ENCODE peak calls at places on chromosomes 12 and 14, in seven cellular contexts. One of them, this sample, is unnamed. For H3K4me1 and H3K36me3, the result is how much of the 10 kb centered on the place peaks cover.

GRCh38 chr12:32240833-32241232 is 134.2 kb downstream of the BICD1 start:
- DNase-seq in ovary: no peak
- DNase-seq in PC-9: no peak
- DNase-seq in gastrocnemius medialis: no peak
- DNase-seq in fibroblast of lung: peak
- DNase-seq in IMR-90: peak
- DNase-seq in testis: no peak
- DNase-seq in this sample: no peak

GRCh38 chr14:85574849-85575616 is 45.1 kb downstream of the FLRT2 start:
- DNase-seq in PC-9: no peak
- DNase-seq in IMR-90: no peak
- DNase-seq in testis: no peak
- DNase-seq in gastrocnemius medialis: no peak
- DNase-seq in fibroblast of lung: no peak
- DNase-seq in ovary: no peak
- DNase-seq in this sample: no peak

GRCh38 chr12:57127101-57127709 is 1.1 kb upstream of the LRP1 start:
- DNase-seq in PC-9: peak
- DNase-seq in testis: peak
- DNase-seq in ovary: peak
- DNase-seq in gastrocnemius medialis: peak
- DNase-seq in IMR-90: no peak
- DNase-seq in fibroblast of lung: no peak
- DNase-seq in this sample: peak

GRCh38 chr12:78864483-78865296 is at the start of gene SYT1:
- DNase-seq in fibroblast of lung: peak
- DNase-seq in testis: peak
- DNase-seq in gastrocnemius medialis: no peak
- DNase-seq in PC-9: peak
- DNase-seq in IMR-90: peak
- DNase-seq in ovary: peak
- DNase-seq in this sample: no peak

GRCh38 chr12:132194556-132194955 is 50.3 kb downstream of the NOC4L start:
- DNase-seq in fibroblast of lung: no peak
- DNase-seq in testis: no peak
- DNase-seq in PC-9: no peak
- DNase-seq in gastrocnemius medialis: no peak
- DNase-seq in ovary: no peak
- DNase-seq in IMR-90: no peak
- DNase-seq in this sample: no peak

GRCh38 chr12:103833095-103833777 is 7.8 kb downstream of the NT5DC3 start:
- DNase-seq in PC-9: no peak
- DNase-seq in ovary: no peak
- DNase-seq in fibroblast of lung: peak
- DNase-seq in gastrocnemius medialis: no peak
- DNase-seq in IMR-90: peak
- DNase-seq in testis: no peak
- DNase-seq in this sample: no peak

GRCh38 chr12:2339022-2339431 is 286.2 kb downstream of the CACNA1C start:
- DNase-seq in IMR-90: peak
- DNase-seq in ovary: no peak
- DNase-seq in testis: no peak
- DNase-seq in fibroblast of lung: peak
- DNase-seq in gastrocnemius medialis: no peak
- DNase-seq in PC-9: no peak
- DNase-seq in this sample: no peak

GRCh38 chr12:46299846-46300245 is 31.0 kb upstream of the SLC38A1 start:
- DNase-seq in IMR-90: no peak
- DNase-seq in ovary: no peak
- DNase-seq in PC-9: no peak
- DNase-seq in fibroblast of lung: no peak
- DNase-seq in testis: no peak
- DNase-seq in gastrocnemius medialis: no peak
- DNase-seq in this sample: no peak

GRCh38 chr14:93113678-93114067 is 2.1 kb downstream of the ITPK1 start:
- DNase-seq in IMR-90: no peak
- DNase-seq in ovary: no peak
- DNase-seq in testis: no peak
- DNase-seq in PC-9: no peak
- DNase-seq in gastrocnemius medialis: no peak
- DNase-seq in fibroblast of lung: no peak
- DNase-seq in this sample: no peak
- H3K27ac ChIP-seq in IMR-90: no peak
- H3K27ac ChIP-seq in ovary: no peak
- H3K27ac ChIP-seq in testis: peak
- H3K27ac ChIP-seq in PC-9: peak
- H3K27ac ChIP-seq in gastrocnemius medialis: peak
- H3K27ac ChIP-seq in fibroblast of lung: no peak
- H3K27ac ChIP-seq in this sample: peak

GRCh38 chr12:120260607-120261006 is 4.9 kb downstream of the PXN start:
- DNase-seq in IMR-90: no peak
- DNase-seq in ovary: no peak
- DNase-seq in PC-9: no peak
- DNase-seq in gastrocnemius medialis: no peak
- DNase-seq in fibroblast of lung: no peak
- DNase-seq in testis: no peak
- DNase-seq in this sample: no peak

GRCh38 chr12:120258323-120258896 is 7.1 kb downstream of the PXN start:
- DNase-seq in testis: no peak
- DNase-seq in PC-9: no peak
- DNase-seq in ovary: no peak
- DNase-seq in fibroblast of lung: no peak
- DNase-seq in gastrocnemius medialis: no peak
- DNase-seq in IMR-90: no peak
- DNase-seq in this sample: no peak

GRCh38 chr12:120254809-120255208 is 10.7 kb downstream of the PXN start:
- DNase-seq in IMR-90: no peak
- DNase-seq in fibroblast of lung: no peak
- DNase-seq in PC-9: no peak
- DNase-seq in ovary: no peak
- DNase-seq in testis: no peak
- DNase-seq in gastrocnemius medialis: no peak
- DNase-seq in this sample: no peak

GRCh38 chr12:120259418-120260202 is 5.9 kb downstream of the PXN start:
- DNase-seq in PC-9: no peak
- DNase-seq in testis: no peak
- DNase-seq in ovary: no peak
- DNase-seq in gastrocnemius medialis: peak
- DNase-seq in fibroblast of lung: peak
- DNase-seq in IMR-90: peak
- DNase-seq in this sample: no peak

DNA sequence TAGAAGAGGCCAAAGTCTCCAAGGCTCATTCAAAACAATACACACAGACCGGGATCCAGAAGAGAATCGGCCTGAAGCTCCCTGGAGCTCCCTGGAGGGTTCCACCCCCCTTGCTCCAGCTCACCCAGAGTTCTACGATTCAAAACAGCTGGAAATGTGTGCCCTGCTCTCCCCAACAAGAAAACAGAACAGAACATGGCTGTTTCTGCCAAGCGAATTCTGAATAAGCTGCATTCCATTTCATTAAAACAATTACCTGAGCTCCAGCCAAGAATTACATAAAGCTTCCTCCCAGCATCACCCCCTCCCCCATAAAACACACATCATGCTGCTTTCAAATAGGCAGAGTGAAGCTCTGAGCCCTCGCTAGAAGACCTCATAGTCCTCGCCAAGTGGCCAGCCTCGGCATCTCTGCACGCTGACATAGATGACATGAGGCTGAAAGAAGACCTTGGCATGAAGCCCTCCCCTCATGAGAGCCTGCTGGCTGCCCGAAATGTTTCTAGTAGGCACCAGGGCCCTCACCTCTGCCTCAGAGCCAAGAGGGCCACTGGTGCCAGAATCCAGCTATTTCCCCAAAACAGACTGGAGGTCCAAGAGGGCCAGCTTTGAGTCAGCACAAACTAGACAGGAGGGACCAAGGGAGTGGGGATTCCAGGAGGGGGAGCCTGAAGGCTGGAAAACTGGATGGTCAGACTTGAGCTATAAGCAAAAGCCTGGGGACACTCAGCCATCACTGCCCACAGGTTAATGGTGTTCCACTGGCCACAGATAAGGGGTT is 8.3 kb downstream of the PXN start:
- DNase-seq in gastrocnemius medialis: peak
- DNase-seq in fibroblast of lung: peak
- DNase-seq in ovary: peak
- DNase-seq in IMR-90: peak
- DNase-seq in testis: no peak
- DNase-seq in PC-9: peak
- DNase-seq in this sample: no peak
- H3K4me1 ChIP-seq in gastrocnemius medialis: half or more
- H3K4me1 ChIP-seq in fibroblast of lung: under half
- H3K4me1 ChIP-seq in ovary: under half
- H3K4me1 ChIP-seq in IMR-90: under half
- H3K4me1 ChIP-seq in testis: under half
- H3K4me1 ChIP-seq in PC-9: under half
- H3K4me1 ChIP-seq in this sample: half or more

GRCh38 chr12:18391136-18391535 is 129.8 kb downstream of the PIK3C2G start:
- DNase-seq in IMR-90: no peak
- DNase-seq in ovary: no peak
- DNase-seq in gastrocnemius medialis: no peak
- DNase-seq in fibroblast of lung: no peak
- DNase-seq in testis: no peak
- DNase-seq in PC-9: no peak
- DNase-seq in this sample: no peak
- H3K36me3 ChIP-seq in IMR-90: under half
- H3K36me3 ChIP-seq in ovary: under half
- H3K36me3 ChIP-seq in gastrocnemius medialis: under half
- H3K36me3 ChIP-seq in fibroblast of lung: under half
- H3K36me3 ChIP-seq in testis: under half
- H3K36me3 ChIP-seq in PC-9: under half
- H3K36me3 ChIP-seq in this sample: under half

GRCh38 chr12:64670856-64671639 is 60.8 kb downstream of the RASSF3 start:
- DNase-seq in testis: no peak
- DNase-seq in gastrocnemius medialis: no peak
- DNase-seq in IMR-90: peak
- DNase-seq in fibroblast of lung: peak
- DNase-seq in PC-9: peak
- DNase-seq in ovary: no peak
- DNase-seq in this sample: no peak
- H3K27ac ChIP-seq in testis: no peak
- H3K27ac ChIP-seq in gastrocnemius medialis: no peak
- H3K27ac ChIP-seq in IMR-90: no peak
- H3K27ac ChIP-seq in fibroblast of lung: no peak
- H3K27ac ChIP-seq in PC-9: peak
- H3K27ac ChIP-seq in ovary: no peak
- H3K27ac ChIP-seq in this sample: peak

DNA sequence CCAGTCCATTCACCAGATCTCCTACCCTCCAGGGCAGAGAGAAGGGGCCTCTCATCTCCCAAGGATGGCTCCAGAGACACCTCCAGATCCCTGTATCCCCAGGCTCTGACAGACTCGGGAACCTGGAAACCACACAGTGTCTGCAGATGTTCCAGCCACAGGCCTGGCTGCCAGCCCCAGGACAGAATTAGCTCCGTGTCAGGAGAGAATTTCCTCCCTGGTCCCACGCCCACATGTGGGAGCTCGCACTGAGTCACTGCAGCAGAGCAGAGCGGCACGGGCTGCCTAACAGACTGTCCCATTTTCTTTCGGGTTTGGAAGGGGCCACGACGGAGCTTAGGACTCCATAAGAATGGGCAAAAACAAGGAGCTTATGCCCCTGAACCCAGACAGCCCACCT is 33.6 kb downstream of the CMKLR1 start:
- DNase-seq in gastrocnemius medialis: peak
- DNase-seq in fibroblast of lung: peak
- DNase-seq in ovary: peak
- DNase-seq in IMR-90: peak
- DNase-seq in testis: peak
- DNase-seq in PC-9: no peak
- DNase-seq in this sample: peak
- H3K4me1 ChIP-seq in gastrocnemius medialis: under half
- H3K4me1 ChIP-seq in fibroblast of lung: under half
- H3K4me1 ChIP-seq in ovary: under half
- H3K4me1 ChIP-seq in IMR-90: under half
- H3K4me1 ChIP-seq in testis: under half
- H3K4me1 ChIP-seq in PC-9: under half
- H3K4me1 ChIP-seq in this sample: under half

This sample was measured in right atrium auricular region.